ENCODE peak calls at places on chromosomes 13 and 19, in nine cellular contexts. R is psoas muscle; U is stimulated activated CD4-positive, alpha-beta T cell treated with anti-CD3 and anti-CD28 coated beads, TNF-alpha, amount 100 ng/mL, for 1 hour; C is NCI-H460; Y is activated CD8-positive, alpha-beta T cell treated with anti-CD3 and anti-CD28 coated beads for 36 hours; B is AG09309; O is Right ventricle myocardium superior; M is germinal center; T is RPMI7951. F is an unnamed sample.

GRCh38 chr19:4597975-4598671 is 38.6 kb upstream of the SEMA6B start:
- DNase-seq in O (peak; percentile 55), Y (peak; percentile 72), C (peak; percentile 42), U (peak; percentile 10), T (peak; percentile 24), B (no peak), R (no peak), M (peak; percentile 79), F (no peak)

GRCh38 chr13:71789952-71790351 is 77.1 kb downstream of the DACH1 start:
- DNase-seq in M (no peak), C (no peak), O (no peak), Y (no peak), T (no peak), R (no peak), U (no peak), B (no peak), F (no peak)

GRCh38 chr13:29688193-29688592 is 92.7 kb upstream of the SLC7A1 start:
- DNase-seq in Y (no peak), U (no peak), B (no peak), O (no peak), R (no peak), M (no peak), T (no peak), C (no peak), F (no peak)

GRCh38 chr13:108572782-108573211 is 56.6 kb upstream of the MYO16 start:
- DNase-seq in M (no peak), R (no peak), O (no peak), C (no peak), B (no peak), T (no peak), Y (no peak), U (no peak), F (no peak)

GRCh38 chr19:1109032-1109541 is 5.3 kb downstream of the GPX4 start:
- DNase-seq in O (no peak), T (no peak), U (no peak), B (no peak), R (no peak), M (no peak), C (no peak), Y (no peak), F (no peak)

GRCh38 chr13:113053801-113054604 is 51.6 kb upstream of the F7 start:
- DNase-seq in M (no peak), R (peak; percentile 29), Y (no peak), O (no peak), U (no peak), C (no peak), B (no peak), T (no peak), F (no peak)

GRCh38 chr13:22422023-22422422 is 751.1 kb downstream of the FGF9 start:
- DNase-seq in B (no peak), R (no peak), O (no peak), Y (no peak), T (no peak), C (no peak), M (no peak), U (no peak), F (no peak)

GRCh38 chr19:58409010-58409790 is 751 bp downstream of the ZNF584 start:
- DNase-seq in Y (peak; percentile 62), B (no peak), T (peak; percentile 47), O (no peak), R (no peak), C (no peak), M (no peak), U (no peak), F (no peak)

GRCh38 chr19:16603090-16603489 is 24.9 kb downstream of the MED26 start:
- DNase-seq in C (no peak), U (no peak), R (no peak), B (no peak), T (no peak), M (no peak), O (peak; percentile 29), Y (no peak), F (no peak)

GRCh38 chr19:45564131-45564780 is 20.3 kb downstream of the OPA3 start:
- DNase-seq in O (no peak), T (no peak), U (no peak), M (no peak), R (no peak), Y (no peak), C (no peak), B (no peak), F (no peak)

GRCh38 chr19:48608798-48609263 is 2.3 kb downstream of the SPACA4 start:
- DNase-seq in T (peak; percentile 70), C (peak; percentile 60), M (peak; percentile 81), R (no peak), O (peak; percentile 54), B (no peak), Y (peak; percentile 70), U (peak; percentile 34), F (no peak)

GRCh38 chr19:41309225-41310030 is 544 bp upstream of the CCDC97 start:
- DNase-seq in R (no peak), B (no peak), T (peak; percentile 29), Y (peak; percentile 5), M (no peak), O (no peak), C (no peak), U (no peak), F (no peak)

GRCh38 chr13:35720690-35721554 is 244.4 kb upstream of the MAB21L1 start:
- DNase-seq in C (peak; percentile 38), B (no peak), Y (peak; percentile 61), T (peak; percentile 61), O (peak; percentile 49), R (peak; percentile 64), M (peak; percentile 35), U (no peak), F (peak; percentile 1)

GRCh38 chr13:43472980-43473379 is 313.8 kb downstream of the ENOX1 start:
- DNase-seq in C (no peak), O (no peak), U (no peak), T (no peak), R (no peak), M (no peak), Y (no peak), B (no peak), F (no peak)

GRCh38 chr13:99144306-99144705 is 56.3 kb upstream of the UBAC2 start:
- DNase-seq in U (no peak), O (no peak), Y (no peak), T (peak; percentile 64), C (no peak), R (no peak), B (no peak), M (no peak), F (no peak)

GRCh38 chr19:17296278-17296677 is 6.9 kb downstream of the ABHD8 start:
- DNase-seq in M (no peak), O (no peak), R (no peak), C (no peak), U (no peak), B (no peak), Y (peak; percentile 47), T (peak; percentile 77), F (no peak)

F was measured in SK-N-MC.